ENCODE peak calls at places on chromosome 1, in five cellular contexts. X is WTC11; P is cardiac fibroblast; T is stimulated activated CD8-positive, alpha-beta memory T cell treated with anti-CD3 and anti-CD28 coated beads, Interleukin-12 subunit alpha, Interleukin-12 subunit beta, amount 100 ng/mL, for 1 hour; E is activated CD4-positive, alpha-beta T cell treated with anti-CD3 and anti-CD28 coated beads, Interleukin-2, amount 50 U/mL, for 1 hour. O is an unnamed sample.

GRCh38 chr1:16076871-16077250 is 3.4 kb upstream of the FAM131C start:
- DNase-seq in T (no peak), E (no peak), X (no peak), P (peak; percentile 34), O (peak; percentile 54)

GRCh38 chr1:41221995-41222991 is 19.8 kb downstream of the SCMH1 start:
- DNase-seq in X (no peak), P (peak; percentile 23), T (no peak), E (no peak), O (no peak)

GRCh38 chr1:107047602-107048001 is 8.9 kb upstream of the PRMT6 start:
- DNase-seq in X (no peak), P (no peak), T (no peak), E (no peak), O (no peak)

GRCh38 chr1:244614113-244614836 is 38.7 kb upstream of the DESI2 start:
- DNase-seq in X (no peak), P (no peak), T (no peak), E (no peak), O (no peak)

GRCh38 chr1:168371477-168371876 is 90.8 kb downstream of the TBX19 start:
- DNase-seq in P (no peak), X (no peak), E (no peak), T (no peak), O (no peak)

GRCh38 chr1:226820935-226821718 is 49.3 kb upstream of the PSEN2 start:
- DNase-seq in P (peak; percentile 97), T (no peak), X (no peak), E (no peak), O (peak; percentile 42)

GRCh38 chr1:21914880-21915640 is 22.1 kb downstream of the HSPG2 start:
- DNase-seq in P (no peak), T (no peak), E (no peak), X (no peak), O (no peak)

GRCh38 chr1:154943649-154944421 is 7.3 kb upstream of the PMVK start:
- DNase-seq in E (peak; percentile 50), X (peak; percentile 68), T (no peak), P (no peak), O (no peak)

GRCh38 chr1:25695991-25696330 is 79.4 kb downstream of the MAN1C1 start:
- DNase-seq in X (no peak), P (peak; percentile 94), E (no peak), T (no peak), O (no peak)

GRCh38 chr1:108016451-108016920 is 51.5 kb upstream of the VAV3 start:
- DNase-seq in X (no peak), T (no peak), P (peak; percentile 73), E (no peak), O (no peak)

GRCh38 chr1:34279971-34280370 is 103.3 kb downstream of the C1orf94 start:
- DNase-seq in X (no peak), E (no peak), P (no peak), T (no peak), O (no peak)

GRCh38 chr1:207103892-207104373 is at the start of gene C4BPA:
- DNase-seq in X (no peak), E (no peak), P (no peak), T (no peak), O (no peak)

GRCh38 chr1:164617607-164618564 is 58.9 kb downstream of the PBX1 start:
- DNase-seq in T (no peak), X (peak; percentile 71), E (no peak), P (peak; percentile 54), O (no peak)

GRCh38 chr1:234512376-234512965 is 33.5 kb upstream of the TARBP1 start:
- DNase-seq in X (peak; percentile 54), P (no peak), E (no peak), T (no peak), O (no peak)

GRCh38 chr1:64042331-64043100 is 160.9 kb upstream of the UBE2U start:
- DNase-seq in P (peak; percentile 99), X (no peak), T (no peak), E (no peak), O (peak; percentile 27)

GRCh38 chr1:204962742-204963632 is 80.0 kb upstream of the CNTN2 start:
- DNase-seq in X (no peak), T (no peak), E (no peak), P (no peak), O (no peak)

GRCh38 chr1:8239306-8240023 is 78.4 kb upstream of the SLC45A1 start:
- DNase-seq in P (no peak), T (no peak), E (no peak), X (peak; percentile 58), O (no peak)

GRCh38 chr1:50023292-50024159 is at the start of gene AGBL4:
- DNase-seq in E (no peak), P (peak; percentile 2), X (peak; percentile 82), T (no peak), O (peak; percentile 26)

GRCh38 chr1:17125756-17126237 is 6.5 kb upstream of the PADI2 start:
- DNase-seq in T (peak; percentile 69), X (peak; percentile 96), E (peak; percentile 88), P (peak; percentile 86), O (peak; percentile 72)

GRCh38 chr1:21673277-21673780 is 4.2 kb upstream of the RAP1GAP start:
- DNase-seq in T (no peak), E (no peak), P (peak; percentile 67), X (no peak), O (no peak)

GRCh38 chr1:93705897-93706500 is 24.4 kb upstream of the BCAR3 start:
- DNase-seq in P (no peak), X (no peak), E (no peak), T (no peak), O (no peak)

GRCh38 chr1:111225717-111226400 is 1.7 kb upstream of the CHI3L2 start:
- DNase-seq in P (no peak), X (no peak), E (peak; percentile 35), T (no peak), O (no peak)

GRCh38 chr1:113993072-113993471 is 13.8 kb downstream of the OLFML3 start:
- DNase-seq in P (no peak), X (no peak), T (no peak), E (no peak), O (no peak)

GRCh38 chr1:214615871-214616270 is 12.9 kb downstream of the CENPF start:
- DNase-seq in E (no peak), T (no peak), P (peak; percentile 33), X (no peak), O (no peak)

GRCh38 chr1:20248954-20249612 is 41.6 kb upstream of the VWA5B1 start:
- DNase-seq in P (no peak), E (peak; percentile 4), T (peak; percentile 4), X (no peak), O (no peak)

GRCh38 chr1:245260116-245260882 is 105.5 kb downstream of the KIF26B start:
- DNase-seq in X (no peak), P (no peak), T (no peak), E (no peak), O (no peak)

GRCh38 chr1:78176448-78176847 is 130.7 kb downstream of the GIPC2 start:
- DNase-seq in X (no peak), T (no peak), E (no peak), P (peak; percentile 82), O (peak; percentile 7)

GRCh38 chr1:234486858-234487830 is 8.2 kb upstream of the TARBP1 start:
- DNase-seq in X (no peak), E (no peak), T (no peak), P (peak; percentile 85), O (no peak)

GRCh38 chr1:118338991-118339390 is 154.0 kb upstream of the SPAG17 start:
- DNase-seq in E (no peak), X (no peak), P (no peak), T (no peak), O (no peak)

GRCh38 chr1:70354332-70355110 is at the start of gene ANKRD13C:
- DNase-seq in P (peak; percentile 98), E (peak; percentile 87), X (peak; percentile 94), T (peak; percentile 80), O (peak; percentile 90)

GRCh38 chr1:205301220-205301821 is 20.2 kb downstream of the NUAK2 start:
- DNase-seq in T (no peak), X (peak; percentile 98), P (peak; percentile 95), E (no peak), O (peak; percentile 70)

O was measured in T1000.